ENCODE peak calls at places on chromosome X, in nine cellular contexts. One of them, this sample, is unnamed. For H3K27me3, the result is how much of the 10 kb centered on the place peaks cover.

GRCh38 chrX:39650883-39651282 is 446.9 kb downstream of the BCOR start:
- DNase-seq in neural progenitor cell: no peak
- DNase-seq in GM23248: no peak
- DNase-seq in colonic mucosa: no peak
- DNase-seq in MM.1S: no peak
- DNase-seq in mesenchymal stem cell: no peak
- DNase-seq in HCT116: no peak
- DNase-seq in endodermal cell: no peak
- DNase-seq in endothelial cell of umbilical vein: no peak
- DNase-seq in this sample: no peak

GRCh38 chrX:34656467-34656841 is 631 bp downstream of the TMEM47 start:
- DNase-seq in neural progenitor cell: no peak
- DNase-seq in GM23248: peak
- DNase-seq in colonic mucosa: no peak
- DNase-seq in MM.1S: no peak
- DNase-seq in mesenchymal stem cell: peak
- DNase-seq in HCT116: no peak
- DNase-seq in endodermal cell: peak
- DNase-seq in endothelial cell of umbilical vein: peak
- DNase-seq in this sample: peak

GRCh38 chrX:119870626-119871131 is 854 bp downstream of the RNF113A start:
- DNase-seq in neural progenitor cell: peak
- DNase-seq in GM23248: peak
- DNase-seq in colonic mucosa: peak
- DNase-seq in MM.1S: no peak
- DNase-seq in mesenchymal stem cell: peak
- DNase-seq in HCT116: no peak
- DNase-seq in endodermal cell: peak
- DNase-seq in endothelial cell of umbilical vein: peak
- DNase-seq in this sample: peak

GRCh38 chrX:135707880-135708279 is 5.6 kb upstream of the CT45A1 start:
- DNase-seq in neural progenitor cell: peak
- DNase-seq in GM23248: peak
- DNase-seq in colonic mucosa: peak
- DNase-seq in MM.1S: peak
- DNase-seq in mesenchymal stem cell: no peak
- DNase-seq in HCT116: peak
- DNase-seq in endodermal cell: peak
- DNase-seq in endothelial cell of umbilical vein: peak
- DNase-seq in this sample: no peak

GRCh38 chrX:15146515-15146914 is 123.4 kb downstream of the ASB9 start:
- DNase-seq in neural progenitor cell: peak
- DNase-seq in GM23248: peak
- DNase-seq in colonic mucosa: peak
- DNase-seq in MM.1S: no peak
- DNase-seq in mesenchymal stem cell: peak
- DNase-seq in HCT116: no peak
- DNase-seq in endodermal cell: peak
- DNase-seq in endothelial cell of umbilical vein: peak
- DNase-seq in this sample: peak

GRCh38 chrX:108032944-108033343 is 11.9 kb upstream of the VSIG1 start:
- DNase-seq in neural progenitor cell: no peak
- DNase-seq in GM23248: no peak
- DNase-seq in colonic mucosa: peak
- DNase-seq in MM.1S: no peak
- DNase-seq in mesenchymal stem cell: no peak
- DNase-seq in HCT116: no peak
- DNase-seq in endodermal cell: no peak
- DNase-seq in endothelial cell of umbilical vein: no peak
- DNase-seq in this sample: no peak

GRCh38 chrX:149760965-149761364 is 12.9 kb upstream of the HSFX1 start:
- DNase-seq in neural progenitor cell: no peak
- DNase-seq in GM23248: no peak
- DNase-seq in colonic mucosa: no peak
- DNase-seq in MM.1S: no peak
- DNase-seq in mesenchymal stem cell: no peak
- DNase-seq in HCT116: no peak
- DNase-seq in endodermal cell: peak
- DNase-seq in endothelial cell of umbilical vein: no peak
- DNase-seq in this sample: no peak

GRCh38 chrX:4043951-4044350 is 330.5 kb upstream of the PRKX start:
- DNase-seq in neural progenitor cell: no peak
- DNase-seq in GM23248: no peak
- DNase-seq in colonic mucosa: peak
- DNase-seq in MM.1S: no peak
- DNase-seq in mesenchymal stem cell: no peak
- DNase-seq in HCT116: no peak
- DNase-seq in endodermal cell: no peak
- DNase-seq in endothelial cell of umbilical vein: no peak
- DNase-seq in this sample: no peak

GRCh38 chrX:138026211-138026610 is 460.3 kb downstream of the ZIC3 start:
- DNase-seq in neural progenitor cell: no peak
- DNase-seq in GM23248: peak
- DNase-seq in colonic mucosa: no peak
- DNase-seq in MM.1S: peak
- DNase-seq in mesenchymal stem cell: no peak
- DNase-seq in HCT116: no peak
- DNase-seq in endodermal cell: no peak
- DNase-seq in endothelial cell of umbilical vein: no peak
- DNase-seq in this sample: peak

GRCh38 chrX:147602297-147602696 is 309.4 kb upstream of the FMR1 start:
- DNase-seq in neural progenitor cell: peak
- DNase-seq in GM23248: peak
- DNase-seq in colonic mucosa: no peak
- DNase-seq in MM.1S: no peak
- DNase-seq in mesenchymal stem cell: no peak
- DNase-seq in HCT116: no peak
- DNase-seq in endodermal cell: no peak
- DNase-seq in endothelial cell of umbilical vein: no peak
- DNase-seq in this sample: no peak

DNA sequence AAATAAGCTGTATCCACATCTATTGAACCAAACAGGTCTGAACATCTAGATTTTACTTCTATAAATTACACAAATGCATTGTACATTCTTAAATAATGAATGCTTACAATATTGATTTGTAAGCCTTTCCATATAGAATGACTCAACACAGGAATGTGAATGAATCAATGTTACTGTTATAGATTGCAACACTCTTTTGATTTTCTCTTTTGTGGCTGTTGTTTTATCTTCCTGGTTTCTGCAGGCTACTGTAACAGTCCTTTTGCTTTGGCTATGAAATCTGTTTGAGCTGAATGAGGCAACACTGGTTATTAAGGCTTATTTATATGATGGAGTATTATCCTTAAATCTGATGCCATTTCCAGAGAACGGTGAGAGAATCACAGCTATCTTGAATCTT is 49.5 kb downstream of the GPR50 start:
- DNase-seq in neural progenitor cell: no peak
- DNase-seq in GM23248: peak
- DNase-seq in colonic mucosa: no peak
- DNase-seq in MM.1S: no peak
- DNase-seq in mesenchymal stem cell: no peak
- DNase-seq in HCT116: no peak
- DNase-seq in endodermal cell: no peak
- DNase-seq in endothelial cell of umbilical vein: no peak
- DNase-seq in this sample: no peak
- H3K27me3 ChIP-seq in neural progenitor cell: under half
- H3K27me3 ChIP-seq in GM23248: under half
- H3K27me3 ChIP-seq in colonic mucosa: under half
- H3K27me3 ChIP-seq in MM.1S: under half
- H3K27me3 ChIP-seq in mesenchymal stem cell: under half
- H3K27me3 ChIP-seq in HCT116: under half
- H3K27me3 ChIP-seq in endodermal cell: under half
- H3K27me3 ChIP-seq in endothelial cell of umbilical vein: under half
- H3K27me3 ChIP-seq in this sample: under half

DNA sequence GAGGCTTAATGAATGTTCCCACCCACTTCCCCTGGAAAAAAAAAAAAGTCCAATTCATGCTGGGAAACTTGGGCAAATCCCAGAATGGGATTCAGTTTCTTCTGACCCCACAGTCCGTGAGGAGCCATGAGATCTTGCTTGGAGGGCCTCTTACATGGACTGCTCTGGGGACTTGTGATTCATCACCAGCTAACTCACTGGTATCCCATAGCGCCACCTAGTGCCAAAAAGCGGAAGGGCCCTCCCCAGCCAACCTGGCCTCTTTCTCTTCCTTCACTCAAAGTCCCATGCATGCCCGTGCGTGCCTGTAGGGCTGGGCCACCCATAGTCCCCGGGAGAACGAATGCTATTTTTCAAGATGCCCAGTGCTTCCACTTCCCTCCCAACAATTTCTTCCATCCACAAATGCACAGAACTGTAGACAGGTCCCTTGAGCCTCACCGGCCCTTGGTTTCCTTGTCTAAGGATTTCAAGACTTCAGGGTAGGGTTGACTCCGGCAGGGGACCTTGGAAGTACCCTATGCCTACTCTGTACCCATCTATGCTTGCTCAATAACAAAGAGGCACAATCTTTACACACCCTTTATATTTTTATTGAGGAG is 5.1 kb downstream of the RTL5 start:
- DNase-seq in neural progenitor cell: peak
- DNase-seq in GM23248: peak
- DNase-seq in colonic mucosa: peak
- DNase-seq in MM.1S: peak
- DNase-seq in mesenchymal stem cell: peak
- DNase-seq in HCT116: peak
- DNase-seq in endodermal cell: peak
- DNase-seq in endothelial cell of umbilical vein: peak
- DNase-seq in this sample: peak
- H3K9ac ChIP-seq in neural progenitor cell: no peak
- H3K9ac ChIP-seq in GM23248: peak
- H3K9ac ChIP-seq in colonic mucosa: no peak
- H3K9ac ChIP-seq in MM.1S: no peak
- H3K9ac ChIP-seq in mesenchymal stem cell: peak
- H3K9ac ChIP-seq in HCT116: no peak
- H3K9ac ChIP-seq in endodermal cell: no peak
- H3K9ac ChIP-seq in endothelial cell of umbilical vein: no peak
- H3K9ac ChIP-seq in this sample: peak

DNA sequence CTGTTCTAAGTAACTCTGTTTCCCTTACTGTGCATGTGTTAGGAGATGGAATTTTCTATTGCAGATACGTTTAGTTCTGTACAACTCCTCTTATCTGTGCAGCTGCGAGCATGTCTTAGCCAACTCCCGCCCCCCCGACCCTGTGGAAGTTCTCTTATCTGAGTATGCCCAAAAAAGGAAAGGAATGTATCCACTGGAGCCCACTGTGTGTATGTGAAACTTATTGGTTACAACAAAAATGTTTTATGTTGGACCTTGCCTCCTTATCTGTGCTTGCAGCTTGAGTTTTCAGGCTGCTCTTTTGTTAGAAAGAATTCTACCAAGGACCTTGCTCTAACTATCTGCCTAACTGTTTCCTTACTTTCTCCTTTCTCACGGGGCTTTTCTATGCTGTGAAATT is 24.2 kb upstream of the DCAF8L2 start:
- DNase-seq in neural progenitor cell: peak
- DNase-seq in GM23248: no peak
- DNase-seq in colonic mucosa: no peak
- DNase-seq in MM.1S: no peak
- DNase-seq in mesenchymal stem cell: peak
- DNase-seq in HCT116: no peak
- DNase-seq in endodermal cell: peak
- DNase-seq in endothelial cell of umbilical vein: peak
- DNase-seq in this sample: no peak
- H3K27me3 ChIP-seq in neural progenitor cell: under half
- H3K27me3 ChIP-seq in GM23248: under half
- H3K27me3 ChIP-seq in colonic mucosa: under half
- H3K27me3 ChIP-seq in MM.1S: under half
- H3K27me3 ChIP-seq in mesenchymal stem cell: under half
- H3K27me3 ChIP-seq in HCT116: under half
- H3K27me3 ChIP-seq in endodermal cell: under half
- H3K27me3 ChIP-seq in endothelial cell of umbilical vein: under half
- H3K27me3 ChIP-seq in this sample: under half

GRCh38 chrX:140764401-140764919 is 54.9 kb downstream of the LINC00632 start:
- DNase-seq in neural progenitor cell: peak
- DNase-seq in GM23248: peak
- DNase-seq in colonic mucosa: no peak
- DNase-seq in MM.1S: peak
- DNase-seq in mesenchymal stem cell: peak
- DNase-seq in HCT116: no peak
- DNase-seq in endodermal cell: peak
- DNase-seq in endothelial cell of umbilical vein: peak
- DNase-seq in this sample: peak
- H3K9ac ChIP-seq in neural progenitor cell: no peak
- H3K9ac ChIP-seq in GM23248: peak
- H3K9ac ChIP-seq in colonic mucosa: no peak
- H3K9ac ChIP-seq in MM.1S: peak
- H3K9ac ChIP-seq in mesenchymal stem cell: peak
- H3K9ac ChIP-seq in HCT116: no peak
- H3K9ac ChIP-seq in endodermal cell: peak
- H3K9ac ChIP-seq in endothelial cell of umbilical vein: peak
- H3K9ac ChIP-seq in this sample: peak

DNA sequence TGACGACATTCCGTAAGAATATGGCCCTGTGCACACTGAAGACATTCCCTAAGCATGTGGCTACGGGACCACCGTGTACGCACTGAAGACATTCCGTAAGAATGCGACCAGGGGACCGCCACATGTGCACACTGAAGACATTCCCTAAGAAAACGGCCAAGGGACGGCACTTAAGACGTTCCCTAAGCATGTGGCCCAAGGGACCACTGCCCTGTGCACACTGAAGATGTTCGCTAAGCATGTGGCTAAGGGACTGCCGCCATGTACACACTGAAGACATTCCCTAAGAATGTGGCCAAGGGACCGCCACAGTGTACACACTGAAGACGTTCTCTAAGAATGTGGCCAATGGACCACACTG is 21.4 kb downstream of the DHRSX start:
- DNase-seq in neural progenitor cell: no peak
- DNase-seq in GM23248: no peak
- DNase-seq in colonic mucosa: no peak
- DNase-seq in MM.1S: no peak
- DNase-seq in mesenchymal stem cell: no peak
- DNase-seq in HCT116: peak
- DNase-seq in endodermal cell: no peak
- DNase-seq in endothelial cell of umbilical vein: no peak
- DNase-seq in this sample: no peak
- H3K27me3 ChIP-seq in neural progenitor cell: under half
- H3K27me3 ChIP-seq in GM23248: under half
- H3K27me3 ChIP-seq in colonic mucosa: under half
- H3K27me3 ChIP-seq in MM.1S: under half
- H3K27me3 ChIP-seq in mesenchymal stem cell: under half
- H3K27me3 ChIP-seq in HCT116: under half
- H3K27me3 ChIP-seq in endodermal cell: under half
- H3K27me3 ChIP-seq in endothelial cell of umbilical vein: under half
- H3K27me3 ChIP-seq in this sample: under half